ENCODE peak calls at places on chromosomes 4 and X, in five cellular contexts. I is astrocyte, O is keratinocyte, N is prostate gland, R is tibial artery. V is an unnamed sample. For H3K36me3, the result is how much of the 10 kb centered on the place peaks cover.

GRCh38 chr4:54001558-54002365 is 62.6 kb downstream of the CHIC2 start:
- DNase-seq in N (no peak), O (no peak), R (no peak), I (no peak), V (no peak)

GRCh38 chr4:121484633-121485032 is 103.8 kb upstream of the QRFPR start:
- DNase-seq in O (peak), R (no peak), I (peak), N (no peak), V (no peak)

GRCh38 chr4:48693856-48694574 is 86.1 kb downstream of the FRYL start:
- DNase-seq in O (no peak), N (no peak), I (no peak), R (no peak), V (no peak)

GRCh38 chrX:103329991-103330390 is at the start of gene TCEAL7:
- DNase-seq in R (no peak), O (no peak), I (peak), N (no peak), V (no peak)

GRCh38 chrX:53282313-53282712 is 929 bp upstream of the IQSEC2 start:
- DNase-seq in R (no peak), N (no peak), I (no peak), O (no peak), V (no peak)

GRCh38 chr4:164753873-164754488 is at the start of gene SMIM31:
- DNase-seq in R (no peak), N (peak), I (no peak), O (no peak), V (no peak)

GRCh38 chrX:19334945-19335626 is 8.6 kb upstream of the PDHA1 start:
- DNase-seq in I (no peak), R (no peak), N (no peak), O (no peak), V (no peak)

GRCh38 chrX:302975-303374 is 15.6 kb downstream of the GTPBP6 start:
- DNase-seq in I (no peak), O (no peak), N (no peak), R (no peak), V (no peak)

GRCh38 chr4:139901516-139902327 is 236.1 kb downstream of the MGST2 start:
- DNase-seq in R (no peak), O (no peak), N (peak), I (no peak), V (no peak)

GRCh38 chr4:89509708-89510269 is 202.2 kb upstream of the GPRIN3 start:
- DNase-seq in I (peak), R (no peak), O (no peak), N (no peak), V (no peak)

GRCh38 chrX:10246846-10247245 is 90.1 kb downstream of the CLCN4 start:
- DNase-seq in R (no peak), I (no peak), N (no peak), O (no peak), V (no peak)

GRCh38 chr4:165031436-165032211 is at the start of gene TRIM60:
- DNase-seq in R (no peak), N (no peak), O (no peak), I (no peak), V (no peak)

GRCh38 chrX:71828086-71828485 is 64.9 kb downstream of the CXorf49B start:
- DNase-seq in O (no peak), R (no peak), N (no peak), I (no peak), V (no peak)

GRCh38 chr4:88043586-88044340 is 36.3 kb downstream of the PKD2 start:
- DNase-seq in I (no peak), N (peak), R (no peak), O (no peak), V (no peak)

GRCh38 chrX:136540226-136540625 is 8.2 kb downstream of the VGLL1 start:
- DNase-seq in R (no peak), N (no peak), I (no peak), O (no peak), V (no peak)

GRCh38 chrX:134570899-134571298 is 87.4 kb downstream of the PLAC1 start:
- DNase-seq in I (no peak), N (no peak), O (no peak), R (no peak), V (no peak)

GRCh38 chr4:2409381-2409783 is 9.1 kb downstream of the ZFYVE28 start:
- DNase-seq in N (no peak), O (no peak), I (no peak), R (no peak), V (no peak)

GRCh38 chr4:15702941-15703403 is at the start of gene BST1:
- DNase-seq in I (peak), N (peak), R (peak), O (no peak), V (no peak)

GRCh38 chr4:187312299-187312698 is 588.6 kb upstream of the FAT1 start:
- DNase-seq in I (no peak), N (no peak), O (no peak), R (no peak), V (no peak)

GRCh38 chr4:41745292-41746024 is 3.1 kb downstream of the PHOX2B start:
- DNase-seq in O (no peak), I (no peak), N (no peak), R (no peak), V (no peak)

GRCh38 chr4:10582059-10582686 is 102.4 kb downstream of the CLNK start:
- DNase-seq in N (peak), R (peak), I (peak), O (no peak), V (no peak)

GRCh38 chrX:27451324-27451723 is 11.8 kb downstream of the PPP4R3C start:
- DNase-seq in I (no peak), R (no peak), N (no peak), O (no peak), V (no peak)

GRCh38 chr4:79134767-79135166 is 191.1 kb downstream of the NAA11 start:
- DNase-seq in N (no peak), O (no peak), I (no peak), R (no peak), V (no peak)

GRCh38 chr4:144280688-144281087 is 140.2 kb upstream of the GYPA start:
- DNase-seq in N (no peak), O (no peak), I (no peak), R (no peak), V (no peak)

GRCh38 chrX:132488092-132488749 is 617 bp downstream of the MBNL3 start:
- DNase-seq in O (no peak), R (no peak), N (no peak), I (peak), V (no peak)

GRCh38 chrX:1667566-1667965 is 52.7 kb downstream of the ASMT start:
- DNase-seq in R (no peak), N (no peak), O (no peak), I (no peak), V (no peak)

GRCh38 chr4:185003596-185004351 is 14.5 kb upstream of the HELT start:
- DNase-seq in O (no peak), I (no peak), N (no peak), R (no peak), V (no peak)

GRCh38 chr4:86586160-86586572 is 7.9 kb upstream of the PTPN13 start:
- DNase-seq in R (no peak), N (no peak), I (no peak), O (peak), V (no peak)
- H3K4me3 ChIP-seq in R (no peak), N (no peak), I (no peak), O (peak), V (no peak)

GRCh38 chr4:8385611-8386010 is 54.9 kb downstream of the ACOX3 start:
- DNase-seq in I (no peak), N (no peak), R (no peak), O (no peak), V (no peak)
- H3K36me3 ChIP-seq in I (under half), N (under half), R (half or more), O (under half), V (under half)

DNA sequence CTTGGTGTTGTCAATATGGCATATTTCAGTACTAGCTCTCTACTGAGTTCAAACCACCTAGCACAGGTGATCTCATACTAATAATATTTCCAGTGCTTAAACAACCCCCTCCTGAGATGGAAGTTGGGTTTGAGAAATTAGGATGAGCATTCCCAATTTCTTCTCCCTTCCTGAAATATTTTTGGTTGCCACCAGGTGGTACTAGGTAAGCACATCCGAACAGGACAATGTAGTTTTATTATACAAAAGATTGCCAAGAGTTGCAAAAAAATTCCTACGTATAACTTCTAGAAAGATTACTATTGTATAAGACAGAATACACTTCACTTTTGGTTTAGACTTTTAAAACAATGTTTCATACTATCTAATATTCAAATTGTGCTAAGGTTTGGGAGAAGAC is 484.5 kb downstream of the PACRGL start:
- DNase-seq in O (no peak), I (no peak), N (no peak), R (no peak), V (no peak)
- TF ChIP-seq CTCF in O (no peak), I (no peak), N (no peak), R (no peak), V (no peak)

DNA sequence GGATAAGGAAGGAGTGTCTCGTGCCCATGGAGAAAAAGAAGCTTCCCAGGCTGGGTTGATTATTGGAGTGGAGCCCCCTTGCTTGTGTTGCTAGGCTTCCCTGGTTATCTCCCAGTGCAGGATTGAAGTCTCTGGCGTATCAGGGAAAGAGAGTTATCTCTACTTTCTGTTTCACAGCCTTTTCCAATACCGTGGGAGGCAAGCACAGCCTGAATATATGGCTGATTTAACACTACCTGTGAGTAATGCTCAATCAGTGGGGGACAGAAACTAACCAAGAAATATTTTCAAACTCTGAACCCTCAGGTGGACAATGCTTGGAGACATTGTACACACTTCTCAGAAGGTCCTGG is 65.2 kb downstream of the SERPINA7 start:
- DNase-seq in I (no peak), R (no peak), N (no peak), O (no peak), V (no peak)
- H3K4me3 ChIP-seq in I (no peak), R (no peak), N (no peak), O (no peak), V (no peak)

DNA sequence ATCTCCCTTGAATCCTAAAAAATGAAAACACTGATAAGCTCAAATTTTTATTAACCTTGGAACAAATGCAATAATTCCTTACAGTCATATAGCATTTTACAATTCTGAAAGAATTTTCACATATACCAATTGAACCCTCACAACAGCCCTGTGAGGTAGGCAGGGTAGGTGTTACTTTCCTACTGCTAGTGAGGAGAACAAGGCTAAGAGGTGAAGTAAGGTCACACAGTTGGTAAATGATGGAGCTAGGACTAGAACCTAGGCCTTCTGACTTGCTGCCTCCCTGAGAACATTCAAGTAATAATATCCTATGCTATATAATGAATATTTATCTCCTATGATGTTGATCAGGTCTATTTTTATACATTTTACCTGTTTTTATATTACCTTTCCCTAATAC is 9.7 kb downstream of the TAF9B start:
- DNase-seq in I (no peak), R (no peak), O (no peak), N (no peak), V (no peak)
- H3K36me3 ChIP-seq in I (under half), R (under half), O (under half), N (under half), V (under half)

GRCh38 chr4:111937368-111937767 is 207.9 kb upstream of the FAM241A start:
- DNase-seq in N (no peak), I (no peak), O (no peak), R (no peak), V (no peak)
- TF ChIP-seq CTCF in N (no peak), I (peak), O (peak), R (no peak), V (peak)